ENCODE peak calls at places on chromosomes 13 and 19, in eight cellular contexts. J is choroid plexus epithelial cell, D is GM12865, L is PC-3, Z is lower leg skin, Q is tibial nerve, S is mammary epithelial cell, N is B cell. I is an unnamed sample.

GRCh38 chr13:100715604-100716003 is 41.0 kb upstream of the TMTC4 start:
- DNase-seq in J (no peak), D (no peak), L (no peak), Z (no peak), Q (no peak), S (no peak), N (no peak), I (no peak)

GRCh38 chr13:47859129-47859528 is 141.9 kb downstream of the SUCLA2 start:
- DNase-seq in J (peak; percentile 68), D (no peak), L (no peak), Z (no peak), Q (no peak), S (no peak), N (no peak), I (no peak)

GRCh38 chr13:36369268-36370107 is 23.3 kb upstream of the SPART start:
- DNase-seq in J (no peak), D (no peak), L (no peak), Z (no peak), Q (no peak), S (no peak), N (no peak), I (no peak)

GRCh38 chr13:66513728-66514127 is 716.4 kb downstream of the PCDH9 start:
- DNase-seq in J (peak; percentile 75), D (no peak), L (no peak), Z (no peak), Q (no peak), S (no peak), N (no peak), I (peak; percentile 17)

GRCh38 chr19:47226426-47227346 is 4.3 kb downstream of the BBC3 start:
- DNase-seq in J (peak; percentile 74), D (peak; percentile 95), L (peak; percentile 28), Z (peak; percentile 93), Q (peak; percentile 85), S (peak; percentile 50), N (no peak), I (peak; percentile 41)

GRCh38 chr13:49530452-49530851 is 34.7 kb downstream of the PHF11 start:
- DNase-seq in J (no peak), D (peak; percentile 72), L (no peak), Z (no peak), Q (no peak), S (no peak), N (peak; percentile 62), I (no peak)

GRCh38 chr19:49455729-49456128 is 2.7 kb downstream of the ALDH16A1 start:
- DNase-seq in J (no peak), D (no peak), L (no peak), Z (no peak), Q (no peak), S (no peak), N (no peak), I (no peak)

GRCh38 chr13:18996627-18997051 is 185.0 kb downstream of the TUBA3C start:
- DNase-seq in J (no peak), D (no peak), L (no peak), Z (no peak), Q (no peak), S (no peak), N (no peak), I (no peak)

GRCh38 chr13:68168448-68168847 is 938.3 kb upstream of the PCDH9 start:
- DNase-seq in J (peak; percentile 55), D (no peak), L (peak; percentile 36), Z (no peak), Q (no peak), S (no peak), N (no peak), I (peak; percentile 35)

GRCh38 chr19:19402656-19403372 is 2.7 kb upstream of the GATAD2A start:
- DNase-seq in J (peak; percentile 46), D (no peak), L (no peak), Z (no peak), Q (no peak), S (no peak), N (no peak), I (peak; percentile 58)

GRCh38 chr13:30340367-30341184 is 33.2 kb upstream of the KATNAL1 start:
- DNase-seq in J (peak; percentile 82), D (no peak), L (peak; percentile 58), Z (peak; percentile 78), Q (peak; percentile 19), S (peak; percentile 63), N (no peak), I (peak; percentile 86)

GRCh38 chr13:40026174-40026585 is 370.7 kb downstream of the COG6 start:
- DNase-seq in J (peak; percentile 64), D (peak; percentile 97), L (no peak), Z (no peak), Q (no peak), S (peak; percentile 73), N (no peak), I (peak; percentile 21)

GRCh38 chr19:39817888-39818561 is 15.9 kb downstream of the DYRK1B start:
- DNase-seq in J (no peak), D (no peak), L (no peak), Z (no peak), Q (no peak), S (no peak), N (no peak), I (no peak)

GRCh38 chr13:98068511-98068910 is 74.4 kb upstream of the FARP1 start:
- DNase-seq in J (peak; percentile 4), D (no peak), L (no peak), Z (no peak), Q (no peak), S (peak; percentile 58), N (no peak), I (peak; percentile 70)

GRCh38 chr19:38670921-38671398 is 23.5 kb downstream of the ACTN4 start:
- DNase-seq in J (no peak), D (no peak), L (no peak), Z (no peak), Q (no peak), S (no peak), N (no peak), I (no peak)

GRCh38 chr19:30132312-30133075 is 190.5 kb downstream of the URI1 start:
- DNase-seq in J (no peak), D (no peak), L (no peak), Z (no peak), Q (no peak), S (no peak), N (no peak), I (no peak)
- TF ChIP-seq CTCF in J (no peak), D (no peak), L (no peak), Z (no peak), Q (no peak), S (no peak), N (no peak), I (no peak)

GRCh38 chr19:12896460-12896859 is 5.5 kb downstream of the GCDH start:
- DNase-seq in J (no peak), D (no peak), L (no peak), Z (no peak), Q (no peak), S (no peak), N (no peak), I (no peak)

GRCh38 chr19:12899891-12900518 is 9.0 kb downstream of the GCDH start:
- DNase-seq in J (no peak), D (peak; percentile 87), L (no peak), Z (no peak), Q (no peak), S (no peak), N (no peak), I (no peak)
- TF ChIP-seq CTCF in J (no peak), D (no peak), L (no peak), Z (no peak), Q (no peak), S (no peak), N (no peak), I (no peak)

DNA sequence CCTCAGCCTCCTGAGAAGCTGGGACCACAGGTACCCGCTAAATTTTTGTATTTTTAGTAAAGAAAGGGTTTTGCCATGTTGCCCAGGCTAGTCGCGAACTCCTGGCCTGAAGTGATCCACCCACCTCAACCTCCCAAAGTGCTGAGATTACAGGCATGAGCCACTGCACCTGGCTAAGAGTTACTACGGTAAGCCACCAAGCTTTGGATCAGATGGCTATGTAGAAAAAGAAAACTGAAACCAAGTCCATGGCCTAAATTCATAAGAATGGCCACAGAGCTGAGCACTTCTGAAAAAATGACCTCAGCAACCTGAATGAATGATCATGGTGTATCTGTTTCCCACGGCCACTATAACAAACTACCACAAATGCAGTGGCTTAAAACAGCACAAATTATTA is 9.4 kb downstream of the OPA3 start:
- DNase-seq in J (peak; percentile 33), D (peak; percentile 72), L (no peak), Z (no peak), Q (no peak), S (no peak), N (no peak), I (no peak)
- TF ChIP-seq CTCF in J (no peak), D (no peak), L (no peak), Z (no peak), Q (no peak), S (no peak), N (no peak), I (no peak)

DNA sequence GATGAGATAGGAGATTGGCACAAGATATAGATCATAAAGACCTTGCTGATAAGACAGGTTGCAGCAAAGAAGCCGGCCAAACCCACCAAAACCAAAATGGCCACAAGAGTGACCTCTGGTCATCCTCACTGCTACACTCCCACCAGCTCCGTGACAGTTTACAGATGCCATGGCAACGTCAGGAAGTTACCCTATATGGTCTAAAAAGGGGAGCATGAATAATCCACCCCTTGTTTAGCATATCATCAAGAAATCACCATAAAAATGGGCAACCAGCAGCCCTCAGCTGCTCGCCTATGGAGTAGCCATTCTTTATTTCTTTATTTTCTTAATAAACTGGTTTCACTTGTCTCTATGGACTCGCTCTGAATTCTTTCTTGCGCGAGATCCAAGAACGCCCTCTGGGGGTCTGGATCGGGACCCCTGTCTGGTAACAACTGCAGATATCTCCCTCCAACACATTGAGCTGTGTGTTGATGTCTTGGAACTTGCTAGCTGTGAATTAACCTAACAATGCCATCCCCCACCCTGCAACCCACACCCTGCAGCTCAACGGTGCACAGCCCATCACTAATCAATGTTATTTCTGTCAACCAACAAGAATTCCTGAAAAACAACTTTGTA is 27.1 kb upstream of the GRTP1 start:
- DNase-seq in J (no peak), D (no peak), L (no peak), Z (no peak), Q (no peak), S (no peak), N (no peak), I (no peak)
- TF ChIP-seq CTCF in J (peak; percentile 24), D (no peak), L (no peak), Z (no peak), Q (no peak), S (no peak), N (no peak), I (no peak)